ENCODE peak calls at places on chromosomes 11 and 22, in nine cellular contexts. R, K, I, F, U, V, C, H and N are unnamed samples. For H3K4me1, the result is how much of the 10 kb centered on the place peaks cover.

GRCh38 chr11:2990617-2991476 is 1.3 kb downstream of the NAP1L4 start:
- DNase-seq in R (no peak), K (no peak), I (no peak), F (no peak), U (no peak), V (no peak), C (no peak), H (no peak), N (no peak)

GRCh38 chr11:111770581-111771134 is 4.5 kb upstream of the PPP2R1B start:
- DNase-seq in R (no peak), K (no peak), I (no peak), F (no peak), U (no peak), V (no peak), C (no peak), H (no peak), N (no peak)

GRCh38 chr22:49009359-49010063 is 818.2 kb downstream of the BRD1 start:
- DNase-seq in R (no peak), K (peak), I (no peak), F (no peak), U (peak), V (no peak), C (no peak), H (no peak), N (peak)

GRCh38 chr11:114164546-114164945 is 105.0 kb downstream of the ZBTB16 start:
- DNase-seq in R (peak), K (peak), I (no peak), F (no peak), U (no peak), V (no peak), C (no peak), H (no peak), N (no peak)

GRCh38 chr11:124762077-124762623 is at the start of gene ESAM:
- DNase-seq in R (no peak), K (no peak), I (no peak), F (no peak), U (peak), V (peak), C (no peak), H (no peak), N (no peak)

GRCh38 chr11:45563801-45564200 is 101.6 kb downstream of the CHST1 start:
- DNase-seq in R (no peak), K (no peak), I (no peak), F (no peak), U (no peak), V (no peak), C (peak), H (no peak), N (no peak)

GRCh38 chr11:69683764-69684333 is 8.7 kb upstream of the LTO1 start:
- DNase-seq in R (peak), K (no peak), I (no peak), F (no peak), U (peak), V (no peak), C (peak), H (peak), N (no peak)

GRCh38 chr11:108196901-108197300 is 25.5 kb downstream of the NPAT start:
- DNase-seq in R (no peak), K (no peak), I (no peak), F (no peak), U (no peak), V (no peak), C (no peak), H (no peak), N (no peak)

GRCh38 chr11:134529212-134530096 is 117.4 kb upstream of the B3GAT1 start:
- DNase-seq in R (peak), K (no peak), I (no peak), F (no peak), U (peak), V (peak), C (no peak), H (peak), N (no peak)

GRCh38 chr11:43410394-43410793 is 51.7 kb downstream of the TTC17 start:
- DNase-seq in R (no peak), K (no peak), I (no peak), F (no peak), U (no peak), V (no peak), C (no peak), H (no peak), N (no peak)

GRCh38 chr11:88312665-88313064 is 24.9 kb downstream of the CTSC start:
- DNase-seq in R (no peak), K (no peak), I (no peak), F (no peak), U (no peak), V (no peak), C (peak), H (no peak), N (no peak)

GRCh38 chr11:75490221-75491181 is 35.2 kb downstream of the GDPD5 start:
- DNase-seq in R (no peak), K (no peak), I (no peak), F (no peak), U (no peak), V (no peak), C (peak), H (no peak), N (no peak)

GRCh38 chr11:73402834-73403185 is 26.6 kb downstream of the RELT start:
- DNase-seq in R (no peak), K (no peak), I (no peak), F (no peak), U (no peak), V (no peak), C (no peak), H (no peak), N (no peak)

GRCh38 chr22:42764895-42765363 is 44.3 kb upstream of the A4GALT start:
- DNase-seq in R (no peak), K (no peak), I (no peak), F (no peak), U (no peak), V (no peak), C (no peak), H (no peak), N (no peak)

GRCh38 chr22:50711446-50712340 is 26.3 kb upstream of the ACR start:
- DNase-seq in R (no peak), K (peak), I (no peak), F (no peak), U (peak), V (no peak), C (peak), H (no peak), N (no peak)

GRCh38 chr11:70247710-70248072 is 22.8 kb upstream of the PPFIA1 start:
- DNase-seq in R (no peak), K (peak), I (no peak), F (no peak), U (no peak), V (peak), C (no peak), H (no peak), N (no peak)

GRCh38 chr11:729492-730074 is 17.7 kb upstream of the TALDO1 start:
- DNase-seq in R (no peak), K (no peak), I (no peak), F (no peak), U (no peak), V (no peak), C (no peak), H (no peak), N (no peak)

GRCh38 chr11:3120071-3120792 is 44.9 kb downstream of the OSBPL5 start:
- DNase-seq in R (peak), K (peak), I (peak), F (no peak), U (peak), V (no peak), C (no peak), H (peak), N (no peak)

GRCh38 chr11:132888226-132888625 is 644.1 kb downstream of the OPCML start:
- DNase-seq in R (no peak), K (no peak), I (no peak), F (no peak), U (no peak), V (no peak), C (no peak), H (no peak), N (no peak)

GRCh38 chr22:45094826-45095225 is 68.9 kb upstream of the NUP50 start:
- DNase-seq in R (no peak), K (no peak), I (no peak), F (no peak), U (no peak), V (no peak), C (no peak), H (no peak), N (no peak)

GRCh38 chr11:33674035-33674814 is 26.4 kb downstream of the C11orf91 start:
- DNase-seq in R (no peak), K (no peak), I (no peak), F (no peak), U (no peak), V (no peak), C (peak), H (no peak), N (no peak)

GRCh38 chr11:119832132-119832531 is 103.1 kb upstream of the NECTIN1 start:
- DNase-seq in R (no peak), K (no peak), I (no peak), F (no peak), U (no peak), V (no peak), C (no peak), H (no peak), N (no peak)

GRCh38 chr11:27421819-27422494 is 50.6 kb downstream of the LGR4 start:
- DNase-seq in R (no peak), K (no peak), I (no peak), F (no peak), U (no peak), V (no peak), C (no peak), H (no peak), N (no peak)

GRCh38 chr11:113618360-113618759 is 87.7 kb downstream of the TMPRSS5 start:
- DNase-seq in R (no peak), K (no peak), I (no peak), F (no peak), U (no peak), V (no peak), C (peak), H (no peak), N (no peak)

GRCh38 chr11:119513141-119513805 is 90.3 kb upstream of the THY1 start:
- DNase-seq in R (no peak), K (no peak), I (no peak), F (no peak), U (no peak), V (no peak), C (no peak), H (no peak), N (no peak)

GRCh38 chr11:65213322-65214211 is 31.8 kb downstream of the CAPN1 start:
- DNase-seq in R (no peak), K (no peak), I (no peak), F (no peak), U (no peak), V (no peak), C (no peak), H (peak), N (no peak)

GRCh38 chr11:130940706-130941105 is 24.4 kb upstream of the SNX19 start:
- DNase-seq in R (no peak), K (no peak), I (no peak), F (no peak), U (no peak), V (no peak), C (no peak), H (no peak), N (no peak)

GRCh38 chr11:70826541-70826943 is 425.8 kb downstream of the SHANK2 start:
- DNase-seq in R (peak), K (no peak), I (no peak), F (no peak), U (no peak), V (no peak), C (peak), H (no peak), N (no peak)

GRCh38 chr11:6735306-6735705 is 36.5 kb downstream of the OR2AG2 start:
- DNase-seq in R (no peak), K (no peak), I (no peak), F (no peak), U (no peak), V (no peak), C (no peak), H (no peak), N (no peak)

GRCh38 chr22:34696557-34696956 is 369.4 kb upstream of the ISX start:
- DNase-seq in R (no peak), K (no peak), I (no peak), F (no peak), U (no peak), V (no peak), C (no peak), H (no peak), N (no peak)

GRCh38 chr22:39269095-39269827 is 24.5 kb upstream of the PDGFB start:
- DNase-seq in R (no peak), K (no peak), I (no peak), F (no peak), U (no peak), V (no peak), C (no peak), H (no peak), N (no peak)

GRCh38 chr11:57213282-57214086 is 23.6 kb downstream of the APLNR start:
- DNase-seq in R (no peak), K (no peak), I (no peak), F (no peak), U (no peak), V (no peak), C (peak), H (no peak), N (no peak)

GRCh38 chr11:115267228-115267627 is 237.0 kb downstream of the CADM1 start:
- DNase-seq in R (no peak), K (no peak), I (no peak), F (no peak), U (no peak), V (no peak), C (no peak), H (no peak), N (no peak)

GRCh38 chr22:40751250-40751649 is 67.9 kb downstream of the SLC25A17 start:
- DNase-seq in R (no peak), K (no peak), I (no peak), F (no peak), U (no peak), V (no peak), C (no peak), H (no peak), N (no peak)

GRCh38 chr22:45977551-45978274 is 751 bp upstream of the WNT7B start:
- DNase-seq in R (no peak), K (no peak), I (no peak), F (no peak), U (no peak), V (no peak), C (peak), H (no peak), N (no peak)

GRCh38 chr11:114080219-114080618 is 20.7 kb downstream of the ZBTB16 start:
- DNase-seq in R (peak), K (peak), I (no peak), F (no peak), U (no peak), V (no peak), C (peak), H (no peak), N (no peak)

GRCh38 chr11:122162095-122162494 is 46.1 kb upstream of the BLID start:
- DNase-seq in R (no peak), K (no peak), I (no peak), F (no peak), U (no peak), V (no peak), C (peak), H (no peak), N (no peak)

GRCh38 chr11:44788536-44789227 is 61.9 kb downstream of the TSPAN18 start:
- DNase-seq in R (no peak), K (no peak), I (no peak), F (no peak), U (no peak), V (no peak), C (no peak), H (no peak), N (no peak)

DNA sequence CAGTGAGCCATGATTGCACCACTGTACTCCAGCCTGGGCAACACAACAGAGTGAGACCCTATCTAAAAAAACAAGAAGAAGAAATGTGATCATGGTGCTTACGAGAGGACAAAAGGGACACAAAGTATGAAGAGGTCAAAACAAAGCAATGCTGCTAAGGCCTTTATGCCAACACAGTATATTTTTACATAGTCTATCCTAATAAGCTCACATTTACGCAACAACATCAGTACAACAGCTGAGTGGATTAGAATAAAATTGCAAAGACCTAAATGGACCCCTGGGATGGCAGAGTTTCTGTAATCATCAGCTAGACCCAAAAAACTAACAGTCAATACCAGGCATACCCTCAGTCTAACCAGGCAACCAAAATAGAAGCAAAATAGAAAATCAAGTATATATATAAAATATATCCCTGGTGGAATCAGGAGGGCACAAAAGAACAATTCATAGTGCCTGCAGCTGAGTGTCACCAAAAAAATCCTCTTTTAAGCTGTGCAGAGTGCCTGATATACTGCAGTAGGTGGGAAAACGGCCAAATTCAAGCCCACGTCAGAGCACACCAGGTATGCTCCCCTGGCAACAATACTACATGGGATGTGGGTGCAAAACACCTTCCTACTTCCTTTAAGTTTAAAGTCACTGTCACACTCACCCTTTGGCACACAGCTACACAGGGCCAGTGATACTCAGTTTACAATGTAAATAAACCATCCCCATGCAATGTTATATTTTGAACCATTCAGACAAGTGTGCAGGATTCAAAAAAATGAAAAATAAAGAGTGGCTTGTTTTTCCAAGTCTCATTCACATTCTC is 57.8 kb downstream of the RBFOX2 start:
- DNase-seq in R (no peak), K (no peak), I (no peak), F (no peak), U (no peak), V (no peak), C (no peak), H (no peak), N (no peak)
- H3K4me1 ChIP-seq in R (half or more), K (under half), I (under half), F (under half), U (under half), V (half or more), C (under half), H (under half), N (half or more)

GRCh38 chr11:63914896-63915681 is 1.9 kb downstream of the RCOR2 start:
- DNase-seq in R (no peak), K (no peak), I (no peak), F (no peak), U (no peak), V (no peak), C (peak), H (no peak), N (no peak)
- H3K4me1 ChIP-seq in R (under half), K (under half), I (under half), F (under half), U (under half), V (half or more), C (under half), H (under half), N (under half)

DNA sequence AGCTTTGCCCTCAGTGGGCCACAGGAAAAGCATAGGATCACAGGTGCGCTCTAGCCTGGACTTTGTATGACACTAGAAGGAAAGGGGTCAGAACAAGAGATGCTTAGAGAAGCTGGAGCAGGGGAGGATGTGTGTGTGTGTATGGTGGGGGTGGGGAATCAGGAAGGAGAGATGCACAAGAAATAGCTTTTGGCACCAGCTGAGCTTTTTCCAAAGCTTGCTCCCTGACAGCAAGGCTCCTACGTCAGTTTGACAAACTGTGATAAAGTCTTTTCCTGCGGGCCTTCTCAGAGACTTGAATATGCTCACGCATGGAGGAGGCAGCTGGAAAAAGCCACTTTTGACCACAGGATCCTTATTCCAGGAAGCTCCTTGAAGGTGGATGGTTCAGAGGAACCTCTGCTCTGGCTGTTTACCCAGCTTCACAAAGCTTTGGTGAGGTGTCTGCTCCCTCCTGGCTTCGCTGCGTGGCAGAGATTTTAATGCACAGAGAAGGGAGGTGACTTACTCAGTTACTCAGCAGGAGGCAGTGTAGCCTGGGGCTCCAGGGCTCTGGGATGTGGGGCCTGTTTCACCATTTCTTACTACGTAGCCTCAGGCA is 3.9 kb downstream of the CDC42EP1 start:
- DNase-seq in R (no peak), K (no peak), I (no peak), F (no peak), U (no peak), V (peak), C (peak), H (no peak), N (no peak)
- H3K4me1 ChIP-seq in R (half or more), K (under half), I (under half), F (half or more), U (half or more), V (half or more), C (under half), H (half or more), N (half or more)

DNA sequence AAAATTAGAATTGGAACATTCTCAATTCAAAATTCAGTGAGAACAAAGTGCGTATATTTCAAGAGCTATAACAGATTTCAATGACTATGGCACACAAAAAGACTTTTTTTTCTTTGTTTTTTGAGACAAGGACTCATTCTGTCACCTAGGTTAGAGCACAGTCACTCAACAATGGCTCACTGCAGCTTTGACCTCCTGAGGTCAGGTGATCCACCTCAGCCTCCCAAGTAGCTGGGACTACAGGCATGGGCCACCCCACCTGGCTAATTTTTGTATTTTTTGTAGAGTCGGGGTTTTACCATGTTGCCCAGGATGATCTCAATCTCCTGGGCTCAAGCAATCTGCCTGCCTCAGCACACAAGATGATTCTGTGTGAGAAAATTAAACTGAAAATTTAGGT is 51.5 kb downstream of the PIK3C2A start:
- DNase-seq in R (no peak), K (no peak), I (no peak), F (no peak), U (no peak), V (no peak), C (no peak), H (no peak), N (no peak)
- H3K4me1 ChIP-seq in R (under half), K (under half), I (under half), F (under half), U (under half), V (half or more), C (under half), H (under half), N (under half)

DNA sequence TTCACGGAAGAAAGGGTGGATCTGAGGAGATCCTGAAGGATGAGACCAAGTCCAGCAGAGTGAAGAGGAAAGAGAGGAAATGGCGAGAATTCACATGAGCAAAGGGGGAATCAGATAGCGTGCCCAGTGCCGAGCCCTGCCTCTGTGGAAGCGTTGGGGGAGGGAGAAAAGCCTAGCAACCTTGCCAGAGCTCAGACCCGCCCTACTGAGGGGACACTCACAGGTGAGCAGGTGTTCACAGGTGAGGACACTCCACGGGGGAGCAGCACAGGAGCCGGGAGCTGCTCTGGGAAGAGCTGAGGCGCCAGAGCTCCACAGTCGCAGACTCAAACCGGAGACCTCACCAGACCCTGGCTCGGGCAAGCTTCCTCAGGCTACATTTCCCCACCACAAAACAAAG is 56.2 kb downstream of the MICAL3 start:
- DNase-seq in R (no peak), K (no peak), I (no peak), F (no peak), U (no peak), V (no peak), C (no peak), H (no peak), N (no peak)
- H3K4me1 ChIP-seq in R (half or more), K (under half), I (under half), F (under half), U (under half), V (half or more), C (under half), H (under half), N (under half)

DNA sequence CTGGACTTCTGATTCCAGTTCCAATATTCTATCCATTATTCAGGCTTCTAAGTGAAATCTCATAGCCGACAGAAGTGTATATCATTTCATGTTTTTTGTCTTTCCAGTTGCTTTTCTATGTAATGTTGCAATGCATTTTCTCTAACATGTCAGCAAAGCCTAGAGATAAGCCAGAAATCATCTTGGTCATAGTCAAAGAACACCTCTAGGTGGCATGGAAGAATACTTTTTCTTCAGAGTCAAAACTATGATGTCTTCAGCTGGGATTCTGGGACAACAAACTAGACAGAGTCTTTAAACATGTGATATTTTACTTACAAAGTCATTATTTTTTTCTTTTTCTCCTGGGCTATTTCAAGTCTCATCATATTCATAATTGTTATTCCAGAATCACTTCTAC is 4.4 kb downstream of the GAS2 start:
- DNase-seq in R (no peak), K (no peak), I (no peak), F (no peak), U (no peak), V (no peak), C (peak), H (no peak), N (no peak)
- H3K4me1 ChIP-seq in R (under half), K (under half), I (under half), F (under half), U (under half), V (under half), C (under half), H (under half), N (under half)